ENCODE peak calls at places on chromosomes 12 and 14, in four cellular contexts. V, Z, P and B are unnamed samples. For H3K4me1, the result is how much of the 10 kb centered on the place peaks cover.

GRCh38 chr12:124654666-124655316 is 87.4 kb upstream of the NCOR2 start:
- DNase-seq in V (no peak), P (peak), Z (no peak), B (no peak)

GRCh38 chr14:60707858-60708257 is 16.3 kb downstream of the SIX4 start:
- DNase-seq in Z (no peak), P (no peak), V (no peak), B (no peak)

GRCh38 chr14:74673768-74674167 is 39.1 kb downstream of the AREL1 start:
- DNase-seq in Z (no peak), P (no peak), V (no peak), B (no peak)

GRCh38 chr12:19483727-19484126 is 44.4 kb downstream of the AEBP2 start:
- DNase-seq in V (no peak), P (no peak), Z (no peak), B (no peak)

GRCh38 chr12:105822131-105823103 is 316.3 kb downstream of the NUAK1 start:
- DNase-seq in V (no peak), P (no peak), Z (no peak), B (no peak)

GRCh38 chr12:79408665-79409064 is 282.1 kb downstream of the PAWR start:
- DNase-seq in V (no peak), P (no peak), Z (no peak), B (no peak)

GRCh38 chr14:56555921-56556570 is 23.6 kb upstream of the TMEM260 start:
- DNase-seq in Z (no peak), V (peak), P (no peak), B (peak)

GRCh38 chr14:67449096-67449495 is 37.1 kb upstream of the PLEK2 start:
- DNase-seq in V (no peak), P (no peak), Z (no peak), B (no peak)

GRCh38 chr14:65940056-65940735 is 527.7 kb downstream of the FUT8 start:
- DNase-seq in V (peak), Z (no peak), P (no peak), B (no peak)

GRCh38 chr12:50013361-50014147 is 11.7 kb downstream of the RACGAP1 start:
- DNase-seq in P (no peak), Z (no peak), V (no peak), B (no peak)

GRCh38 chr12:43754015-43754414 is 4.6 kb downstream of the PUS7L start:
- DNase-seq in V (no peak), Z (no peak), P (no peak), B (no peak)

GRCh38 chr12:104680070-104680469 is 223.3 kb downstream of the CHST11 start:
- DNase-seq in V (peak), Z (no peak), P (no peak), B (peak)

GRCh38 chr12:79514730-79515525 is 175.8 kb downstream of the PAWR start:
- DNase-seq in P (no peak), V (no peak), Z (no peak), B (no peak)

GRCh38 chr14:96345669-96346068 is 17.5 kb downstream of the ATG2B start:
- DNase-seq in V (no peak), Z (no peak), P (no peak), B (no peak)

GRCh38 chr14:67820428-67820881 is 876 bp downstream of the RAD51B start:
- DNase-seq in V (peak), Z (peak), P (no peak), B (peak)

GRCh38 chr12:52041695-52042123 is 9.5 kb upstream of the NR4A1 start:
- DNase-seq in P (peak), Z (no peak), V (no peak), B (no peak)

GRCh38 chr14:74348241-74348734 is at the start of gene VRTN:
- DNase-seq in P (no peak), V (no peak), Z (no peak), B (no peak)

GRCh38 chr14:101480747-101481530 is 80.4 kb upstream of the DIO3 start:
- DNase-seq in V (peak), Z (peak), P (peak), B (no peak)

GRCh38 chr12:6998708-6999451 is 19.4 kb downstream of the LPCAT3 start:
- DNase-seq in V (no peak), P (no peak), Z (no peak), B (peak)

GRCh38 chr14:21940887-21941855 is 267.6 kb upstream of the OR4E1 start:
- DNase-seq in Z (no peak), P (no peak), V (peak), B (no peak)

GRCh38 chr12:10607885-10608458 is 5.4 kb downstream of the MAGOHB start:
- DNase-seq in V (peak), Z (no peak), P (no peak), B (no peak)

GRCh38 chr14:31170411-31170810 is 37.2 kb downstream of the HECTD1 start:
- DNase-seq in V (peak), Z (no peak), P (no peak), B (no peak)

DNA sequence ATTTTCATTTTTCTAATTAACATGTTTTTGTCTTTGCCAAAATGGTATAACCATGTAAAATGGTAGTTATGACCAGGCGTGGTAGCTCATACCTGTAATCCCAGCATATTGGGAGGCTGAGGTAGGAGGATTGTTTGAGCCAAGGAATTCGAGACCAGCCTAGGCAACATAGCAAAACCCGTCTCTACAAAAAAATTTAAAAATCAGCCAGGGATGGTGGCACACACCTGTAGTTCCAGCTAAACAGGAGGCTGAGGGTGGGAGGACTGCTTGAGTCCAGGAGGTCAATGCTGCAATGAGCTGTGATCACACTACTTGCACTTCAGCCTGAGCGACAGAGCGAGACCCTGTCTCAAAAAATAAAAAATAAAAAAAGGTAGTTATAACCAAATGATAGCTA is 23.1 kb downstream of the PPTC7 start:
- DNase-seq in Z (no peak), V (no peak), P (no peak), B (no peak)
- H3K4me1 ChIP-seq in Z (half or more), V (under half), P (under half), B (under half)

GRCh38 chr12:90250766-90251165 is 542.1 kb upstream of the ATP2B1 start:
- DNase-seq in Z (no peak), V (peak), P (no peak), B (peak)
- H3K27ac ChIP-seq in Z (no peak), V (no peak), P (no peak), B (no peak)

DNA sequence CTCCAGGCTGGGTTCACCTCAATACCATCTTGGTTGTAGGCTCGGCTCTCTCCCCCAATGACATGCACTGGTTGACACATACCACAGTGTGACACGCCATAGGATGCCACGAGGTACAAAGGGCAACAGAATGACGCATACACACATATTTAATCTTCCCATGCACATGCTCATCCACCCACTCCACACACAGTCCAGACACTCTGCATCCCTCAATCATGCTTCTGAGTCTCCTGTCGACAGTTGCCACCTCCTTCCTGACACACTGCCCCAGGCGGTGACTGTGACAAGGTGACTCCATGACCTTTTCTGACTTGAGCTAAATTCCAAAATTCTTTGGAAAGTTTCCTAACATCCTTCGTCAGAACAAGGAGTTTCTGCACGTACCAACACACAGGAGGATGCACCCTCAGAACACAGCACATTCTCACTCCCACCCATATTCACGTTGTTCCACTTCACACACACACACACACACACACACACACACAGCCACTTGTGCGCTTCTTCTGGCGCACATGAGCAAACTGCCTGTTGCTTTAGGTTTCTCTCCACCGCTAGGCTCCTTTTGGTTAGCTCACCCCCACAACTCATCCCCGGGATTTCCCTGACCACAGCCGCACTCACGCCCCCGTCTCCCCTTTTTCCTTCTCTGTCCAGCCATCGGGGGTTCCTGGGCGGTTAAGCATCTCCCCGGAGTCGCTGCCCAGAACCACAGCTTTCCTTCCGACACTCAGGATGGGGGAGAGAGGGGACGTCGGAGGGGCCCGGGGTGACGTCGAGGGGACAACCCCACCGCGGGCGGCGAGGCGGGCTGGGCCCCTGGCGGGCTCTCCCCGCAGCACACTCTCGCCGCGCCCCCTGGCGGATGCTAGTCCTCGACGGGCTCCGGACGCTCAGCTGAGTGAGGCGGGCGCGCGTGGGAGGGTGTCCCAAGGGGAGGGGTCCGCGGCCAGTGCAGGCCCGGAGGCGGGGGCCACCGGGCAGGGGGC is 536 bp upstream of the WNT1 start:
- DNase-seq in P (peak), V (peak), Z (peak), B (peak)
- H3K4me1 ChIP-seq in P (under half), V (under half), Z (under half), B (under half)

DNA sequence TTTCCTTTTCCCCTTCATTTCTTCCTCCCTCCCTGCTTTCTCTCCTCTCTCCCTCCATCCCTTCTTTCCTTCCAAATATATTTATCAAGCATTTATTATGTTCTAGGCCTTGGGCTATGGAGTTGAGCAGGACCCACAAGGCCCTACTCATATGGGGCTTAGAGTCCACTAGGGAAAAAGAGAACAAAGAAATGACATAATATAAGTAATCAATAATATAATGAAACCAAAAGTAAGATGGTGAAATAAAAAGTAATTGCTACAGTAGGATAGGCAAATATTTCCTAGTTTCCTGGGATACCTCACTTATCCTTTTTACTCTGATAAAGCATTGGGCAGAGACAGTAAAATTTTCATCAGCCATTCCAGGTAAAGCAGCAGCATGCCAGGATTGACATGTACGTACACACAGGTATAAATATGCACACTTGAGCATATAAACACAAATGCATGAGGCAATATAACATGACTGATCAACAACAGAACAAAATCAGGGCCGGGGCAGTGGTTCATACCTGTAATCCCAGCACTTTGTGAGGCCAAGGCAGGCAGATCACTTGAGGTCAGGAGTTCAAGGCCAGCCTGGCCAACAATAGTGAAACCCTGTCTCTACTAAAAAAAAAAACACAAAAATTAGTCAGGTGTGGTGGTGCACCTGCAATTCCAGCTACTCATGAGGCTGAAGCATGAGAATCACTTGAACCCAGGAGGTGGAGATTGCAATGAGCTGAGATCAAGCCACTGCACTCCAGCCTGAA is 35.5 kb upstream of the CSRP2 start:
- DNase-seq in Z (no peak), P (no peak), V (no peak), B (peak)
- H3K27ac ChIP-seq in Z (no peak), P (no peak), V (no peak), B (no peak)

GRCh38 chr14:62866376-62866775 is 178.9 kb downstream of the KCNH5 start:
- DNase-seq in Z (no peak), V (no peak), P (no peak), B (no peak)
- H3K4me1 ChIP-seq in Z (under half), V (under half), P (under half), B (under half)

DNA sequence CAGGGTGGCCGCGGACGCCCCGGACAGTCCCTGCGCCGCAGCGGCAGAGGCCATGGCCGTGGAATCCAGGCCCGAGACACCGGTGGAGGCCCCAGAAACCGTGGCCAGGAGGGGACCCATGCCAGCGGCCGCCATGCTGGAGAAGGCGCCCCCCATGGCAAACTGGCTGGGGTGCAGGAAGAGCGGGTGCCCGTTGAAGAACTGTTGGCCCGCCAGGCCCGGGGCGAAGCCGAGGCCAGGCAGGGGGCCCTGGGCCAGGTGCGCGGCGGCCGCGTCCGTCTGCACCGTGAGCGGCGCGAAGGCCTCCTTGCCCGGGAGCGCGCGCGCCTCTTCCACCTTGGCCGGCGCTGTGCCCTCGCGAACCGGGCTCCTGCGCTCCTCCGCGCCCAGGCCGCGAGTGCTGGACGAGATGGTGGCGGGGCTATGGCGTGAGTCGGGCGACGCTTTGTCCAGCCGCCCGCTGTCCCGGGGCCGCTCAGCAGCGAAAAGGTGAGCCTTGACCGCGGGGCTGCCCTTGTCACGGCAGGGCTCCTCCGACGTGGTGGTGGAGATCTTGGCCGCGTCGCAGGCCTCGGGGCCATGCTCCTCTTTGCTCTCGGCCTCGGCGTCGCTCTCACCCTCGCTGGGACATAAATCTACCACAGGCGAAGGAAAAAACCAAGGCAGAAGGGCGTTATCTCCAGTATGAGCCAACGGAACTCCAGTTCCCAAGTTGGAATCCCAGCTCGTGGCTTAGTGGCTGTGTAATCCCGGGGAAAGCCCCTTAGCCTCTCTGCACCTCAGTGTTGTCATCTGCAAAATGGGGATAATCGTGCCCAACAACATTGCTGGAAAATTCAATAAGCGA is 9.6 kb downstream of the TBX3 start:
- DNase-seq in Z (no peak), P (no peak), V (peak), B (no peak)
- H3K27ac ChIP-seq in Z (no peak), P (peak), V (peak), B (peak)